ENCODE peak calls at places on chromosomes 13 and 19, in seven cellular contexts. Z, L, O, C, S, U and G are unnamed samples.

GRCh38 chr13:87331178-87331577 is 340.0 kb upstream of the SLITRK5 start:
- DNase-seq in Z (peak), L (no peak), O (peak), C (no peak), S (peak), U (no peak), G (peak)

GRCh38 chr13:48429886-48430285 is 17.0 kb upstream of the LPAR6 start:
- DNase-seq in Z (no peak), L (no peak), O (no peak), C (no peak), S (no peak), U (no peak), G (no peak)

GRCh38 chr13:98890186-98890585 is 87.7 kb downstream of the DOCK9 start:
- DNase-seq in Z (no peak), L (peak), O (no peak), C (no peak), S (peak), U (peak), G (peak)

GRCh38 chr19:28577199-28577598 is 635.8 kb downstream of the UQCRFS1 start:
- DNase-seq in Z (no peak), L (no peak), O (no peak), C (no peak), S (no peak), U (no peak), G (no peak)

GRCh38 chr19:28920269-28921066 is 292.5 kb downstream of the UQCRFS1 start:
- DNase-seq in Z (no peak), L (no peak), O (no peak), C (no peak), S (no peak), U (no peak), G (no peak)

GRCh38 chr13:114228176-114228575 is 6.5 kb upstream of the CDC16 start:
- DNase-seq in Z (no peak), L (no peak), O (no peak), C (no peak), S (no peak), U (no peak), G (no peak)

GRCh38 chr19:2149980-2150793 is 1.2 kb downstream of the AP3D1 start:
- DNase-seq in Z (no peak), L (no peak), O (no peak), C (no peak), S (peak), U (peak), G (no peak)

GRCh38 chr19:51719251-51719901 is 4.4 kb downstream of the HAS1 start:
- DNase-seq in Z (no peak), L (no peak), O (no peak), C (no peak), S (no peak), U (no peak), G (no peak)

GRCh38 chr19:45883881-45884681 is 1.9 kb downstream of the IRF2BP1 start:
- DNase-seq in Z (no peak), L (no peak), O (no peak), C (no peak), S (no peak), U (no peak), G (no peak)

GRCh38 chr13:51412431-51412830 is 40.4 kb downstream of the INTS6 start:
- DNase-seq in Z (no peak), L (no peak), O (no peak), C (no peak), S (no peak), U (no peak), G (no peak)

GRCh38 chr19:45087531-45087930 is 5.4 kb upstream of the PPP1R37 start:
- DNase-seq in Z (no peak), L (no peak), O (no peak), C (no peak), S (no peak), U (no peak), G (no peak)

GRCh38 chr13:25731511-25731910 is 320.3 kb downstream of the SHISA2 start:
- DNase-seq in Z (no peak), L (no peak), O (no peak), C (no peak), S (no peak), U (no peak), G (no peak)

GRCh38 chr13:112892759-112893569 is 76.0 kb upstream of the MCF2L start:
- DNase-seq in Z (no peak), L (no peak), O (no peak), C (no peak), S (no peak), U (no peak), G (no peak)

GRCh38 chr13:89695343-89696257 is 1651.9 kb upstream of the MIR17HG start:
- DNase-seq in Z (peak), L (peak), O (peak), C (no peak), S (peak), U (no peak), G (peak)

GRCh38 chr19:2253106-2254051 is 2.8 kb downstream of the JSRP1 start:
- DNase-seq in Z (no peak), L (peak), O (no peak), C (no peak), S (no peak), U (no peak), G (no peak)

GRCh38 chr13:100602472-100603142 is 14.0 kb upstream of the GGACT start:
- DNase-seq in Z (no peak), L (no peak), O (no peak), C (no peak), S (no peak), U (no peak), G (no peak)

GRCh38 chr19:10417598-10418280 is 2.6 kb upstream of the PDE4A start:
- DNase-seq in Z (no peak), L (peak), O (no peak), C (no peak), S (no peak), U (no peak), G (no peak)

GRCh38 chr13:76307157-76307556 is 579.0 kb downstream of the KCTD12 start:
- DNase-seq in Z (peak), L (no peak), O (no peak), C (no peak), S (peak), U (no peak), G (no peak)

GRCh38 chr19:17889609-17890214 is 18.0 kb downstream of the SLC5A5 start:
- DNase-seq in Z (no peak), L (no peak), O (peak), C (no peak), S (peak), U (peak), G (peak)

GRCh38 chr13:35210234-35210633 is 266.3 kb downstream of the MAB21L1 start:
- DNase-seq in Z (no peak), L (no peak), O (no peak), C (no peak), S (peak), U (peak), G (peak)

GRCh38 chr19:35116085-35116801 is 620 bp downstream of the FXYD3 start:
- DNase-seq in Z (no peak), L (no peak), O (no peak), C (no peak), S (no peak), U (no peak), G (peak)

GRCh38 chr19:55554749-55555152 is 9.4 kb upstream of the SBK3 start:
- DNase-seq in Z (peak), L (no peak), O (no peak), C (no peak), S (no peak), U (no peak), G (no peak)

GRCh38 chr13:99393791-99394735 is 86.9 kb upstream of the GPR183 start:
- DNase-seq in Z (no peak), L (no peak), O (no peak), C (no peak), S (no peak), U (no peak), G (no peak)

GRCh38 chr13:39038569-39038898 is 278 bp downstream of the NHLRC3 start:
- DNase-seq in Z (no peak), L (no peak), O (peak), C (no peak), S (no peak), U (peak), G (no peak)

GRCh38 chr13:52010890-52011689 is at the start of gene ATP7B:
- DNase-seq in Z (no peak), L (peak), O (peak), C (peak), S (no peak), U (peak), G (peak)